ENCODE peak calls at places on chromosomes 5 and 9, in six cellular contexts. One of them, this sample, is unnamed.

GRCh38 chr9:21510806-21511205 is 28.7 kb upstream of the IFNE start:
- DNase-seq in H9: no peak
- DNase-seq in mesenchymal stem cell: no peak
- DNase-seq in neuronal stem cell: no peak
- DNase-seq in trophoblast cell: no peak
- DNase-seq in H1: no peak
- DNase-seq in this sample: no peak

GRCh38 chr9:135335691-135336181 is 143.8 kb upstream of the PPP1R26 start:
- DNase-seq in H9: peak
- DNase-seq in mesenchymal stem cell: no peak
- DNase-seq in neuronal stem cell: no peak
- DNase-seq in trophoblast cell: no peak
- DNase-seq in H1: no peak
- DNase-seq in this sample: no peak

GRCh38 chr5:60944904-60945759 is at the start of the genes ERCC8 and NDUFAF2:
- DNase-seq in H9: peak
- DNase-seq in mesenchymal stem cell: peak
- DNase-seq in neuronal stem cell: peak
- DNase-seq in trophoblast cell: peak
- DNase-seq in H1: peak
- DNase-seq in this sample: peak

GRCh38 chr5:129135633-129136032 is 41.1 kb downstream of the ISOC1 start:
- DNase-seq in H9: peak
- DNase-seq in mesenchymal stem cell: no peak
- DNase-seq in neuronal stem cell: no peak
- DNase-seq in trophoblast cell: no peak
- DNase-seq in H1: no peak
- DNase-seq in this sample: no peak

GRCh38 chr5:10366310-10367297 is 13.1 kb downstream of the MARCHF6 start:
- DNase-seq in H9: no peak
- DNase-seq in mesenchymal stem cell: peak
- DNase-seq in neuronal stem cell: no peak
- DNase-seq in trophoblast cell: no peak
- DNase-seq in H1: no peak
- DNase-seq in this sample: peak

GRCh38 chr9:33476503-33476902 is 2.8 kb upstream of the NOL6 start:
- DNase-seq in H9: no peak
- DNase-seq in mesenchymal stem cell: no peak
- DNase-seq in neuronal stem cell: no peak
- DNase-seq in trophoblast cell: no peak
- DNase-seq in H1: no peak
- DNase-seq in this sample: no peak

GRCh38 chr5:93378073-93378472 is 202.9 kb downstream of the NR2F1-AS1 start:
- DNase-seq in H9: no peak
- DNase-seq in mesenchymal stem cell: peak
- DNase-seq in neuronal stem cell: no peak
- DNase-seq in trophoblast cell: no peak
- DNase-seq in H1: no peak
- DNase-seq in this sample: peak

GRCh38 chr9:92669527-92669889 is 423 bp downstream of the IPPK start:
- DNase-seq in H9: no peak
- DNase-seq in mesenchymal stem cell: peak
- DNase-seq in neuronal stem cell: no peak
- DNase-seq in trophoblast cell: no peak
- DNase-seq in H1: no peak
- DNase-seq in this sample: no peak

GRCh38 chr5:891837-892389 is 688 bp downstream of the BRD9 start:
- DNase-seq in H9: no peak
- DNase-seq in mesenchymal stem cell: peak
- DNase-seq in neuronal stem cell: no peak
- DNase-seq in trophoblast cell: no peak
- DNase-seq in H1: no peak
- DNase-seq in this sample: peak

GRCh38 chr9:33135086-33135958 is 31.8 kb downstream of the B4GALT1 start:
- DNase-seq in H9: no peak
- DNase-seq in mesenchymal stem cell: no peak
- DNase-seq in neuronal stem cell: no peak
- DNase-seq in trophoblast cell: peak
- DNase-seq in H1: no peak
- DNase-seq in this sample: peak

DNA sequence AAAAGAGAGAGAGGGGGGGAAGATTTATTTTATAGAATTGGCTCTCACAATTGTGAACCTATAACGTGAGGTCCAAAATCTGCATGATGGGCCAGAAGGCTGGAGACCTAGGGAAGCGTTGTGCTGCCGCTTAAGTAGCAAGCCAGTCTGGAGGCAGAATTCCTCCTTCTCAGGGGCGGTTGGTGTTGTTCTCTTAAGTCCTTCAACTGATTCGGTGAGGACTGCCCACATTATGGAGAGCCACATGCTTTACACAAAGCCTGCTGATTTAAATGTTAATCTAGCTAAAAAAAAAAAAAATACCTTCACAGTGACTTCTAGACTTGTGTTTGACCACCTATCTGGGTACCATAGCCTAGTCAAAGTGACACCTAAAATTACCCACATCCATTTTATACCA is 64.2 kb upstream of the CKS2 start:
- DNase-seq in H9: no peak
- DNase-seq in mesenchymal stem cell: no peak
- DNase-seq in neuronal stem cell: no peak
- DNase-seq in trophoblast cell: no peak
- DNase-seq in H1: no peak
- DNase-seq in this sample: no peak
- H4K91ac ChIP-seq in H9: no peak
- H4K91ac ChIP-seq in mesenchymal stem cell: no peak
- H4K91ac ChIP-seq in neuronal stem cell: no peak
- H4K91ac ChIP-seq in trophoblast cell: no peak
- H4K91ac ChIP-seq in H1: no peak
- H4K91ac ChIP-seq in this sample: no peak

GRCh38 chr5:96785719-96786118 is 22.0 kb downstream of the ERAP1 start:
- DNase-seq in H9: no peak
- DNase-seq in mesenchymal stem cell: no peak
- DNase-seq in neuronal stem cell: no peak
- DNase-seq in trophoblast cell: no peak
- DNase-seq in H1: no peak
- DNase-seq in this sample: no peak

GRCh38 chr5:96790851-96791513 is 16.8 kb downstream of the ERAP1 start:
- DNase-seq in H9: no peak
- DNase-seq in mesenchymal stem cell: peak
- DNase-seq in neuronal stem cell: no peak
- DNase-seq in trophoblast cell: peak
- DNase-seq in H1: no peak
- DNase-seq in this sample: peak

GRCh38 chr5:96785271-96785670 is 22.5 kb downstream of the ERAP1 start:
- DNase-seq in H9: no peak
- DNase-seq in mesenchymal stem cell: no peak
- DNase-seq in neuronal stem cell: no peak
- DNase-seq in trophoblast cell: no peak
- DNase-seq in H1: no peak
- DNase-seq in this sample: no peak

GRCh38 chr5:96788112-96788749 is 19.5 kb downstream of the ERAP1 start:
- DNase-seq in H9: no peak
- DNase-seq in mesenchymal stem cell: peak
- DNase-seq in neuronal stem cell: no peak
- DNase-seq in trophoblast cell: peak
- DNase-seq in H1: no peak
- DNase-seq in this sample: peak

GRCh38 chr5:96789794-96790193 is 18.0 kb downstream of the ERAP1 start:
- DNase-seq in H9: no peak
- DNase-seq in mesenchymal stem cell: no peak
- DNase-seq in neuronal stem cell: no peak
- DNase-seq in trophoblast cell: no peak
- DNase-seq in H1: no peak
- DNase-seq in this sample: no peak
- H4K91ac ChIP-seq in H9: no peak
- H4K91ac ChIP-seq in mesenchymal stem cell: no peak
- H4K91ac ChIP-seq in neuronal stem cell: no peak
- H4K91ac ChIP-seq in trophoblast cell: no peak
- H4K91ac ChIP-seq in H1: no peak
- H4K91ac ChIP-seq in this sample: no peak

DNA sequence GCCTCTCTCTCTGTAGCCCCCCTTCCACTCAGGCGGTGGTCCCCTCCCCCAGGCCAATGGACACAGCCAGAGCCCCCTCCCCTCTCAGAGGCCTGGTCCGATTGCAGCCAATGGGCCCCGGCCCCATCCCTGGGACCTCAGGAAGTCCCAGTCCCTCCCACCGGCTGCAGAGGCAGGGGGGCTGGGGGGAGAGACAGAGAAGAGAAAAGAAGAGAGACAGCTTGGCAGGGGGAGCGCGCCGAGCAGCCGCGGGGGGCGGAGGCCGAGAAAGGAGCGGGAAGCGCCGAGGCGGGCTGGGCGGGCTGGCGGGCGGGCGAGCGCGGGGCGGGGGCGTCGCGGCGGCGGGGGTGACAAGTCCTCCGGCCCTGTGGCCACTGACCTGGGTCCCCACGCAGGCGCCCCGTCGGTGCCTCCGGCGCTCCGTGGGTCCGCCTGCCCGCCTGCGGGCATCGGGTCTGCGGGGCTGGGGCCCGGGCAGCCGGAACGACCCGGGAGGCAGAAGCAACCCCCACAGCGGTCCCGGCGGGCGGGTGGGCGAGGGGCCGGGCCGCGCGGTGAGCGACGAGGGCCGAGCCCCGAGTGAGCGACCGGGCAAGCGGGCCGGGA is 11.8 kb downstream of the CNTFR start:
- DNase-seq in H9: peak
- DNase-seq in mesenchymal stem cell: no peak
- DNase-seq in neuronal stem cell: no peak
- DNase-seq in trophoblast cell: no peak
- DNase-seq in H1: no peak
- DNase-seq in this sample: no peak
- H4K91ac ChIP-seq in H9: no peak
- H4K91ac ChIP-seq in mesenchymal stem cell: no peak
- H4K91ac ChIP-seq in neuronal stem cell: no peak
- H4K91ac ChIP-seq in trophoblast cell: no peak
- H4K91ac ChIP-seq in H1: no peak
- H4K91ac ChIP-seq in this sample: no peak

GRCh38 chr5:125654392-125654791 is 768.8 kb upstream of the GRAMD2B start:
- DNase-seq in H9: no peak
- DNase-seq in mesenchymal stem cell: no peak
- DNase-seq in neuronal stem cell: no peak
- DNase-seq in trophoblast cell: no peak
- DNase-seq in H1: no peak
- DNase-seq in this sample: no peak
- H4K91ac ChIP-seq in H9: no peak
- H4K91ac ChIP-seq in mesenchymal stem cell: no peak
- H4K91ac ChIP-seq in neuronal stem cell: no peak
- H4K91ac ChIP-seq in trophoblast cell: no peak
- H4K91ac ChIP-seq in H1: no peak
- H4K91ac ChIP-seq in this sample: no peak

This sample was measured in IMR-90.